ENCODE peak calls at places on chromosomes 7 and 10, in ten cellular contexts. P is uterus; T is neural progenitor cell; E is IMR-90; J is MM.1S; L is SK-N-SH; D is aorta; X is naive thymus-derived CD4-positive, alpha-beta T cell; G is colonic mucosa; F is heart left ventricle. K is an unnamed sample.

GRCh38 chr7:63067897-63068585 is 930.6 kb upstream of the ZNF722 start:
- DNase-seq in P (no peak), T (no peak), E (no peak), J (peak; percentile 42), L (no peak), D (no peak), X (no peak), G (no peak), F (no peak), K (no peak)

GRCh38 chr10:123896217-123896927 is 4.8 kb upstream of the CPXM2 start:
- DNase-seq in P (no peak), T (no peak), E (no peak), J (no peak), L (peak; percentile 65), D (no peak), X (no peak), G (no peak), F (no peak), K (no peak)

GRCh38 chr7:127859330-127859729 is 171.9 kb downstream of the LRRC4 start:
- DNase-seq in P (no peak), T (no peak), E (no peak), J (no peak), L (no peak), D (no peak), X (no peak), G (no peak), F (no peak), K (no peak)

GRCh38 chr7:112204072-112204775 is 2.0 kb downstream of the DOCK4 start:
- DNase-seq in P (no peak), T (peak; percentile 43), E (no peak), J (no peak), L (peak; percentile 39), D (no peak), X (no peak), G (peak; percentile 22), F (no peak), K (no peak)

GRCh38 chr10:133329401-133330202 is 7.1 kb downstream of the CALY start:
- DNase-seq in P (peak; percentile 79), T (peak; percentile 93), E (peak; percentile 84), J (peak; percentile 84), L (peak; percentile 90), D (peak; percentile 96), X (peak; percentile 87), G (peak; percentile 86), F (peak; percentile 87), K (peak; percentile 70)

GRCh38 chr7:139340808-139341057 is 404 bp upstream of the FMC1 start:
- DNase-seq in P (peak; percentile 82), T (no peak), E (no peak), J (no peak), L (no peak), D (peak; percentile 88), X (no peak), G (no peak), F (no peak), K (no peak)

GRCh38 chr7:88229302-88229870 is 9.5 kb upstream of the SRI start:
- DNase-seq in P (no peak), T (no peak), E (no peak), J (no peak), L (no peak), D (no peak), X (no peak), G (peak; percentile 77), F (no peak), K (no peak)

GRCh38 chr10:77274046-77274795 is 363.4 kb downstream of the KCNMA1 start:
- DNase-seq in P (peak; percentile 65), T (peak; percentile 31), E (peak; percentile 84), J (no peak), L (no peak), D (no peak), X (no peak), G (no peak), F (no peak), K (no peak)

GRCh38 chr10:69326692-69327091 is 48.4 kb downstream of the HK1 start:
- DNase-seq in P (no peak), T (no peak), E (no peak), J (no peak), L (no peak), D (no peak), X (no peak), G (no peak), F (no peak), K (no peak)

GRCh38 chr10:69327463-69328345 is 49.4 kb downstream of the HK1 start:
- DNase-seq in P (peak; percentile 66), T (no peak), E (peak; percentile 63), J (no peak), L (no peak), D (peak; percentile 87), X (peak; percentile 35), G (peak; percentile 81), F (peak; percentile 81), K (no peak)

GRCh38 chr10:69323622-69324021 is 45.3 kb downstream of the HK1 start:
- DNase-seq in P (no peak), T (no peak), E (no peak), J (no peak), L (no peak), D (no peak), X (no peak), G (no peak), F (no peak), K (no peak)

GRCh38 chr10:69321865-69322264 is 43.6 kb downstream of the HK1 start:
- DNase-seq in P (no peak), T (no peak), E (peak; percentile 52), J (no peak), L (no peak), D (no peak), X (no peak), G (no peak), F (no peak), K (no peak)

DNA sequence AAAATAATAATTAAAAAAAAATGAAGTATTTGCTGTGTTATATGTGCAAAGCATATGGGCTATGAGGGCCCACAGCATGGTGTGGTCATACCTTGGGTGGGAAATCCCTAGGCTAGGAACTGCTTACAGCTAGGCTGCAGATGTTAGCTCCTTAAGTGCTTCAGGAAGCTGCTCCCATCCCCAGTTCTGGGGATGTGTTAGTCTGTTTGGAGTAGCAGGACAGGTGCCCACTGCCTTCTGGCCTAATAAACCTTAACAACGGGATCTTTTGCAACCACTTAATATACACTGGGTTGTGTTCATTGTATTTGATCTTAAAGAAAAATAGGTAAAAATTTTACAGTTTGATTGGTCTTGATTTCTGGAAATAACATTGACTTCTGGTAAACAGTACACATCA is 46.3 kb downstream of the HK1 start:
- DNase-seq in P (no peak), T (no peak), E (no peak), J (no peak), L (no peak), D (no peak), X (no peak), G (no peak), F (no peak), K (no peak)
- H3K4me1 ChIP-seq in P (peaks cover 9% of the 10 kb centered on the region), T (peaks cover 30% of the 10 kb centered on the region), E (peaks cover 29% of the 10 kb centered on the region), J (no peaks in the 10 kb centered on the region), L (peaks cover 22% of the 10 kb centered on the region), D (peaks cover 4% of the 10 kb centered on the region), X (peaks cover 37% of the 10 kb centered on the region), G (peaks cover 40% of the 10 kb centered on the region), F (peaks cover 81% of the 10 kb centered on the region), K (peaks cover 39% of the 10 kb centered on the region)

GRCh38 chr10:71981024-71981867 is 17.1 kb downstream of the CHST3 start:
- DNase-seq in P (no peak), T (peak; percentile 62), E (no peak), J (no peak), L (peak; percentile 47), D (peak; percentile 65), X (no peak), G (no peak), F (no peak), K (no peak)

GRCh38 chr10:71979692-71980062 is 15.5 kb downstream of the CHST3 start:
- DNase-seq in P (no peak), T (no peak), E (no peak), J (no peak), L (no peak), D (no peak), X (no peak), G (no peak), F (no peak), K (no peak)

GRCh38 chr10:71978988-71979691 is 14.9 kb downstream of the CHST3 start:
- DNase-seq in P (no peak), T (no peak), E (no peak), J (no peak), L (no peak), D (peak; percentile 53), X (no peak), G (no peak), F (no peak), K (no peak)

GRCh38 chr10:71981868-71982230 is 17.7 kb downstream of the CHST3 start:
- DNase-seq in P (no peak), T (no peak), E (no peak), J (no peak), L (no peak), D (no peak), X (no peak), G (no peak), F (no peak), K (no peak)

DNA sequence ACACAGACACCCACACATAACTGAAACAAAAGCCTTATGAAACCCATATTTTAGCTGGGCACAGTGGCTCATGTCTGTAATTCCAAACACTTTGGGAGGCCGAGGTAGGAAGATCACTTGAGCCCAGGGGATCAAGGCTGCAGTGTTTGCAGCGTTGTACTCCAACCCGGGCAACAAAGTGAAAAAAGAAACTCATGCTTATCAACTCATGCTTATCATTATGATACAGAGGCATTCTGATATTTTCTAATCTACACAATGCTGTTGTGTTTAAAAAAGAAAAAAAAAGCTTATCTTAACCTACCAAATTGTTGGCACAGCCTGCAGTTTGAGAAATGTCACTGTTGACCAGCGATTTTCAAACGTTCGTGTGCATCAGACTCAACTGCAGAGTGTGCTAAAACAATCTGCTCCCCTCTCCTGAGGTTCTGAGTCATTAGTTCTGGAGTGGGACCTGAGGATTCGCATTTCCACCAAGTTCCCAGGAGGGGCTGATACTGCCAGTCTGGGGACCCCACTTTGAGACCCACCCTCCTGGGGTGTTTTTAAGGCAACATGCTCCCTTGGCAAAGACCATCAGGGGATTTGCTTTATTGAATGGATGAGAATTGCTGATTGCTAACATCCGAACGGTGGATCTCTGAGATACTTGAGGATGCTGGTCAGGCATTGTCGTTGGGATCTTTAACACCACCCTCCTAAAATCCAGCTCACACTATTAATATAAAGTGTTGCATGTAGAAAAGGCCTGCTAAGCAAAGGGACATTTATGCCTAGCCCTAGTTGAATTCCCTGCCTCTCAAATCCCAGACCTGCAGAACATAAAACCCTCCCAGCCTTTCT is 16.2 kb downstream of the CHST3 start:
- DNase-seq in P (no peak), T (no peak), E (peak; percentile 48), J (no peak), L (peak; percentile 24), D (peak; percentile 23), X (no peak), G (no peak), F (no peak), K (no peak)
- H3K4me1 ChIP-seq in P (peaks cover 39% of the 10 kb centered on the region), T (peaks cover 43% of the 10 kb centered on the region), E (peaks cover 43% of the 10 kb centered on the region), J (no peaks in the 10 kb centered on the region), L (peaks cover 23% of the 10 kb centered on the region), D (peaks cover 13% of the 10 kb centered on the region), X (no peaks in the 10 kb centered on the region), G (peaks cover 7% of the 10 kb centered on the region), F (peaks cover 98% of the 10 kb centered on the region), K (no peaks in the 10 kb centered on the region)

GRCh38 chr10:33262871-33263270 is 71.6 kb downstream of the NRP1 start:
- DNase-seq in P (no peak), T (no peak), E (no peak), J (no peak), L (no peak), D (no peak), X (no peak), G (no peak), F (no peak), K (no peak)
- H3K4me1 ChIP-seq in P (no peaks in the 10 kb centered on the region), T (peaks cover 20% of the 10 kb centered on the region), E (peaks cover 13% of the 10 kb centered on the region), J (no peaks in the 10 kb centered on the region), L (peaks cover 34% of the 10 kb centered on the region), D (no peaks in the 10 kb centered on the region), X (no peaks in the 10 kb centered on the region), G (no peaks in the 10 kb centered on the region), F (peaks cover 35% of the 10 kb centered on the region), K (peaks cover 7% of the 10 kb centered on the region)

DNA sequence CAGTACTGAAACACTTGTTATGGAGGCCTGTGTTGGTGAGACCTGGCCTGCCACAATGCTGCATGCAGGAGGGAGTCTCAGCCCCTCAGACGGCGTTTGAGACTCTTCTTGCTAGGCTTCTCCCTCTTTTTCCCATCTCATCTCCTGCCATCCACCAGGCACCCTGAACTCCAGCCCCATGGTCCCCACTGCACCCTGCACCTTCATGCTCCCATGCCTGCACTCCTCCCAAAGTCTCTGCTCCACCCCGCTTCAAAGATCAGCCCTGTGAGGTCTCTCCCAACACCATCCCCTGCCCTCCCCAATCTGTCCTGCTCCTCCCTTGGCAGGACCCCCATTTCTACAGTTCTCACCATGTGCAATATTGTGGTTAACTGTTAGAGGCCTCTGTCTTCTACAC is 61.7 kb downstream of the VOPP1 start:
- DNase-seq in P (no peak), T (no peak), E (no peak), J (no peak), L (no peak), D (no peak), X (no peak), G (no peak), F (no peak), K (no peak)
- H3K4me1 ChIP-seq in P (peaks cover 2% of the 10 kb centered on the region), T (no peaks in the 10 kb centered on the region), E (peaks cover 14% of the 10 kb centered on the region), J (peaks cover 94% of the 10 kb centered on the region), L (no peaks in the 10 kb centered on the region), D (no peaks in the 10 kb centered on the region), X (peaks cover 5% of the 10 kb centered on the region), G (no peaks in the 10 kb centered on the region), F (peaks cover 6% of the 10 kb centered on the region), K (peaks cover 5% of the 10 kb centered on the region)